ENCODE peak calls at places on chromosome 7, in four cellular contexts. F, G, P and D are unnamed samples.

GRCh38 chr7:158740013-158740656 is 35.5 kb upstream of the NCAPG2 start:
- DNase-seq in F (no peak), P (peak), G (peak), D (peak)

GRCh38 chr7:73833251-73833919 is 2.6 kb downstream of the CLDN4 start:
- DNase-seq in P (no peak), G (no peak), F (peak), D (no peak)

GRCh38 chr7:25694690-25695089 is 457.3 kb upstream of the NFE2L3 start:
- DNase-seq in P (no peak), F (no peak), G (no peak), D (no peak)

GRCh38 chr7:14191686-14192098 is 202.2 kb upstream of the ETV1 start:
- DNase-seq in G (no peak), P (peak), F (no peak), D (peak)

GRCh38 chr7:106731637-106732036 is 70.7 kb upstream of the CCDC71L start:
- DNase-seq in F (no peak), P (peak), G (no peak), D (no peak)

GRCh38 chr7:75663302-75663907 is 75.3 kb downstream of the HIP1 start:
- DNase-seq in G (no peak), P (no peak), F (no peak), D (no peak)

GRCh38 chr7:100089458-100090201 is 861 bp downstream of the COPS6 start:
- DNase-seq in G (no peak), F (no peak), P (no peak), D (no peak)

GRCh38 chr7:7641129-7641663 is 644 bp downstream of the UMAD1 start:
- DNase-seq in F (peak), P (peak), G (no peak), D (no peak)

GRCh38 chr7:137449016-137449415 is 105.5 kb upstream of the PTN start:
- DNase-seq in G (no peak), P (no peak), F (no peak), D (no peak)

GRCh38 chr7:131105803-131106680 is 221.6 kb upstream of the MKLN1 start:
- DNase-seq in G (peak), P (peak), F (peak), D (peak)

GRCh38 chr7:73999664-74000420 is 28.1 kb upstream of the ELN start:
- DNase-seq in F (no peak), P (peak), G (no peak), D (no peak)

GRCh38 chr7:20779041-20779440 is 7.6 kb downstream of the SP8 start:
- DNase-seq in P (no peak), F (no peak), G (no peak), D (no peak)

GRCh38 chr7:91201731-91202130 is 62.5 kb upstream of the FZD1 start:
- DNase-seq in G (no peak), P (no peak), F (no peak), D (no peak)

GRCh38 chr7:138064856-138065357 is 11.4 kb upstream of the AKR1D1 start:
- DNase-seq in F (peak), P (peak), G (no peak), D (no peak)

GRCh38 chr7:124072603-124073324 is 39.9 kb upstream of the TMEM229A start:
- DNase-seq in F (no peak), P (peak), G (no peak), D (peak)

GRCh38 chr7:131038153-131038552 is 289.5 kb upstream of the MKLN1 start:
- DNase-seq in G (no peak), P (no peak), F (no peak), D (no peak)

GRCh38 chr7:100679927-100680588 is 6.5 kb downstream of the GNB2 start:
- DNase-seq in F (peak), G (peak), P (peak), D (peak)

GRCh38 chr7:151808296-151809155 is 68.4 kb downstream of the PRKAG2 start:
- DNase-seq in P (peak), G (no peak), F (no peak), D (peak)

GRCh38 chr7:96034940-96035727 is 262.8 kb downstream of the DYNC1I1 start:
- DNase-seq in G (no peak), P (peak), F (no peak), D (no peak)

GRCh38 chr7:11026452-11027359 is 53.0 kb downstream of the PHF14 start:
- DNase-seq in F (no peak), P (peak), G (no peak), D (no peak)

GRCh38 chr7:107224858-107225257 is 56.1 kb downstream of the HBP1 start:
- DNase-seq in P (no peak), F (no peak), G (no peak), D (no peak)

GRCh38 chr7:7385421-7385820 is 150.3 kb downstream of the COL28A1 start:
- DNase-seq in P (no peak), F (no peak), G (no peak), D (peak)

GRCh38 chr7:143229054-143229790 is 7.4 kb downstream of the TAS2R40 start:
- DNase-seq in P (no peak), G (no peak), F (peak), D (no peak)

GRCh38 chr7:158098125-158099030 is 489.2 kb downstream of the PTPRN2 start:
- DNase-seq in P (no peak), F (no peak), G (peak), D (no peak)

GRCh38 chr7:2405601-2406345 is 2.4 kb downstream of the CHST12 start:
- DNase-seq in G (no peak), F (no peak), P (no peak), D (no peak)

GRCh38 chr7:25804154-25804553 is 347.8 kb upstream of the NFE2L3 start:
- DNase-seq in P (no peak), G (no peak), F (no peak), D (peak)

GRCh38 chr7:15461576-15461975 is 100.2 kb downstream of the AGMO start:
- DNase-seq in P (peak), F (no peak), G (no peak), D (peak)

GRCh38 chr7:157784114-157784835 is 447.5 kb downstream of the DNAJB6 start:
- DNase-seq in F (no peak), P (no peak), G (no peak), D (no peak)

GRCh38 chr7:45869426-45869825 is 3.5 kb downstream of the CCDC201 start:
- DNase-seq in G (no peak), F (no peak), P (peak), D (peak)

GRCh38 chr7:70035509-70035908 is 437.2 kb downstream of the AUTS2 start:
- DNase-seq in F (no peak), P (peak), G (no peak), D (no peak)

GRCh38 chr7:47581821-47582747 is at the start of gene TNS3:
- DNase-seq in P (peak), G (no peak), F (peak), D (no peak)

GRCh38 chr7:140646931-140647647 is 6.5 kb upstream of the DENND2A start:
- DNase-seq in F (peak), G (peak), P (peak), D (peak)

GRCh38 chr7:151632750-151633515 is 113.2 kb upstream of the RHEB start:
- DNase-seq in P (peak), F (peak), G (peak), D (peak)

GRCh38 chr7:88522771-88523316 is 216.2 kb upstream of the STEAP4 start:
- DNase-seq in P (no peak), F (peak), G (no peak), D (no peak)

GRCh38 chr7:6618621-6619020 is 3.2 kb downstream of the ZNF853 start:
- DNase-seq in P (no peak), G (no peak), F (no peak), D (no peak)

GRCh38 chr7:81488210-81488609 is 281.6 kb downstream of the HGF start:
- DNase-seq in P (no peak), F (no peak), G (no peak), D (peak)

GRCh38 chr7:1949681-1950055 is 279.6 kb downstream of the ELFN1 start:
- DNase-seq in F (no peak), G (peak), P (no peak), D (no peak)

GRCh38 chr7:696426-697258 is 29.9 kb upstream of the DNAAF5 start:
- DNase-seq in P (no peak), G (peak), F (no peak), D (no peak)

GRCh38 chr7:22325671-22326070 is 31.3 kb downstream of the RAPGEF5 start:
- DNase-seq in P (no peak), F (no peak), G (no peak), D (no peak)

GRCh38 chr7:66142334-66142733 is 27.7 kb downstream of the CRCP start:
- DNase-seq in F (no peak), P (no peak), G (no peak), D (no peak)

GRCh38 chr7:66143876-66144332 is 29.3 kb downstream of the CRCP start:
- DNase-seq in G (no peak), P (no peak), F (no peak), D (no peak)

GRCh38 chr7:66138994-66139752 is 24.5 kb downstream of the CRCP start:
- DNase-seq in G (no peak), F (no peak), P (no peak), D (no peak)

GRCh38 chr7:66142996-66143395 is 28.3 kb downstream of the CRCP start:
- DNase-seq in F (no peak), G (no peak), P (no peak), D (peak)

DNA sequence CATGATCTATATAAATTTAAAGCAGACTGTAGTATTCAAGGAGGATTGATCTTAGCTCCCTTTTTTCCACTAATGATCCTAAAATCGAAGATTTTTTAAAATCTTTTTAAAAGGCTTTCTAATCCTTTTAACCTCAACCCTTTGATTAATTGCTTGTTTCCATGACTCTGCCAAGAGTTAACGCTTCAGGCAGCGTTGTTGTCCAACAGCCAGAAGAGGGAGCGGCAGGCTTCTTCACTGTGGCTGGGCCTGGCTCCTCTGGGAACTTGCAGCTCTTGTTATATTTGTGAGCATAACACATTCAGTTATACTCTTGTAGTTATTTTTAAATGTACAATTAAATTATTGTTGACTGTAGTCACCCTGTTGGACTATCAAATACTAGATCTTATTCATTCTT is 26.3 kb downstream of the CRCP start:
- DNase-seq in P (peak), G (peak), F (peak), D (peak)
- TF ChIP-seq CTCF in P (peak), G (no peak), F (peak), D (peak)

GRCh38 chr7:42573904-42574692 is 337.1 kb upstream of the GLI3 start:
- DNase-seq in P (peak), G (no peak), F (no peak), D (peak)

GRCh38 chr7:42575161-42575560 is 336.7 kb downstream of the C7orf25 start:
- DNase-seq in P (peak), G (no peak), F (no peak), D (no peak)

GRCh38 chr7:42572561-42572960 is 335.6 kb upstream of the GLI3 start:
- DNase-seq in P (no peak), F (no peak), G (no peak), D (no peak)

GRCh38 chr7:42572046-42572445 is 335.0 kb upstream of the GLI3 start:
- DNase-seq in P (peak), F (no peak), G (no peak), D (no peak)

GRCh38 chr7:42574693-42575084 is 337.2 kb downstream of the C7orf25 start:
- DNase-seq in G (no peak), P (peak), F (peak), D (peak)
- TF ChIP-seq CTCF in G (no peak), P (no peak), F (peak), D (peak)

GRCh38 chr7:44348300-44348699 is 22.9 kb upstream of the CAMK2B start:
- DNase-seq in F (peak), P (peak), G (no peak), D (peak)
- TF ChIP-seq CTCF in F (peak), P (peak), G (no peak), D (peak)

DNA sequence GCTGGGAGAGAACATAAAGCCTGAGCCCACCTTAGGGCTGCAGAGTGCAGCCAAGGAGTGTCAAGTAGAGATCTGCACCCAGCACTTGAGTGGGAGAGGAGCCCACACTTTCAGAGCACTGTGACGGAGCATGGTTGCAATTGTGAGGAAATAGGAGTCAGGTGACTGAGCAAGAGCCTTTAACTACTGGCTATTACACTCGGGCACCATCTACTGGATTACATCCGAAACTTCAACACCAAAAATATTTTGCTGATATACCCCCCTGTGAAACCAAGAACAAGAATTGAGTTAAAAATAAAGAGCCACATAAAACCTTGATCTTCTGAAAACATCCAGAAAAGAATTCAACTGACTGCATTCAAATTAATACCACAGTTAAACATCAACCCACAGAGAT is 657.9 kb downstream of the NXPH1 start:
- DNase-seq in P (no peak), G (no peak), F (peak), D (no peak)
- TF ChIP-seq CTCF in P (no peak), G (no peak), F (peak), D (no peak)

DNA sequence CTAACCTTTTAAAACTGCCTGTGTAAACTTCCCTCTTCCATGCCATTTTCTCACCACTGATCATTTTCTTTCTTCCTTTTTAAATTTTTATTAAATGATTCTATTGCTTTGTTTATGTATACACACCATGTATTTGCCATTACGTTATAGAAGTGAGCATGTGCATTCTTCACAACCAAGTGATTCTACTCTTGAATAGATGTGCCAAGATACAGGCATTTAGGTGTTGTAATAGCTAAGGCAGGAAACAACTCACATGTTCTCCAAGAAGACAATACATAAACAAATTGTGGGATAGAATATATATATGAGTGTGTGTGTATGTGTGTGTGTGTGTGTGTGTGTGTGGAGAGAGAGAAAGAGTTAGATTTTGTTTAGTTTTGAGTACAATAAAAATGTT is 202.6 kb upstream of the SEMA3E start:
- DNase-seq in G (no peak), P (no peak), F (no peak), D (peak)
- TF ChIP-seq CTCF in G (no peak), P (no peak), F (no peak), D (no peak)

DNA sequence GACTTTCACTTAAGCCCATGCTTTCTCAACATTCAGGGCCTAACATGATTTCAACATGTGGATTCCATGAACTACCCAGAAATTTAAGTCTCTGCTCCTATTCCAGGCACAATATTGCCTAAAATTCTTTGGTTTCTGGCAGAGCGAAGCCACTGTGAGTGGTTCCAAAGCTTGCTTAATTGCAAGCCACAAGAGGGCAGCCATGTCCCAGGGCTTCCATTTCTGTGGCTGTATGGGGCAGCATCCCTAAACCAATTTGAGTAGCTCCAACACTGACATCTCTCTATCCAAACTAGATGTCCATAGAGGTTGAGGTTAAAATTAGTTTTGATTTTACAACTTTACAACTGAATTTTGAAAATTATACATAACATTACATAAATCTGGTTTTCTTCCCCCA is 56.3 kb upstream of the MDFIC start:
- DNase-seq in G (no peak), F (peak), P (peak), D (peak)
- TF ChIP-seq CTCF in G (no peak), F (peak), P (peak), D (peak)

GRCh38 chr7:44050915-44051560 is 6.5 kb downstream of the DBNL start:
- DNase-seq in F (no peak), G (no peak), P (no peak), D (no peak)

GRCh38 chr7:44050121-44050914 is 5.8 kb downstream of the DBNL start:
- DNase-seq in G (no peak), F (no peak), P (no peak), D (no peak)

GRCh38 chr7:44056681-44057080 is 8.7 kb downstream of the PGAM2 start:
- DNase-seq in G (peak), F (no peak), P (no peak), D (no peak)

GRCh38 chr7:44051611-44052220 is 7.2 kb downstream of the DBNL start:
- DNase-seq in F (no peak), P (no peak), G (no peak), D (no peak)

DNA sequence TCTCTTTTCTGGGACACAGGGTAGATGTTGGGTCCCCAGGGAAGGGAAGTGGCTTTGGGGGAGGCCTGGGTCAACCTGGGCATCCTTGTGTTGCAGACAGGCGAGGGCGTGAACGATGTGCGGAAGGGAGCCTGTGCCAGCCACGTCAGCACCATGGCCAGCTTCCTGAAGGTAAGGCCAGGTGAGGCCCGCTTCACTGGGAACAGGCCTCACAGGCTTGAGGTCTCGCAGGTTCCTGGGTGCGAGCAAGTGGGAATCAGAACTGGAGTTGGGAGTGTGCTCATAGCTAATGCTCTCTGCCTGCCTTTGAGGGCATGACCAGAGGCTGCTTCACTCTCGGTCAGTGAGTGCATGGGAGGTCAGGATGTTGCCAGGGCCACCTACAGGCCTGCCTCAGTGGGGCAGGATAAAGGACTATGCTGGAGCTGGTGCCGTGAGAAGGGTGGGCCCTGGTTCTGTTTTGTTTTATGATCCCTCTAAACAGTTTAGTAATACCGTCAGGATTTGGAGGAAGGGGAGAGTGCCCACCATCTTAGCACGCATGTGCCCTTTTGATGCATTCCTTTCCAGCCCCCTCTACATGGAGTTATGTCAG is 8.4 kb downstream of the DBNL start:
- DNase-seq in P (no peak), F (no peak), G (no peak), D (no peak)
- TF ChIP-seq CTCF in P (no peak), F (no peak), G (no peak), D (no peak)

GRCh38 chr7:39357648-39358047 is 208.6 kb upstream of the YAE1 start:
- DNase-seq in G (no peak), F (peak), P (no peak), D (no peak)
- TF ChIP-seq CTCF in G (no peak), F (peak), P (peak), D (no peak)

GRCh38 chr7:139341058-139341775 is at the start of gene FMC1:
- DNase-seq in F (peak), P (peak), G (peak), D (peak)
- TF ChIP-seq CTCF in F (peak), P (peak), G (peak), D (peak)

GRCh38 chr7:4845740-4846142 is 16.1 kb downstream of the PAPOLB start:
- DNase-seq in G (peak), F (peak), P (peak), D (no peak)
- TF ChIP-seq CTCF in G (no peak), F (peak), P (no peak), D (no peak)